ENCODE peak calls at places on chromosome 16, in ten cellular contexts. F is stomach, Y is tibial nerve, D is ovary, U is gastrocnemius medialis, E is A549, R is Peyer's patch, T is erythroblast, B is IMR-90, V is H1. H is an unnamed sample.

GRCh38 chr16:425740-426114 is 278 bp downstream of the RAB11FIP3 start:
- DNase-seq in F (no peak), Y (no peak), D (no peak), U (no peak), E (no peak), R (no peak), T (no peak), B (no peak), V (no peak), H (no peak)

GRCh38 chr16:81745704-81746558 is 33.2 kb upstream of the PLCG2 start:
- DNase-seq in F (peak), Y (peak), D (peak), U (peak), E (peak), R (peak), T (peak), B (peak), V (peak), H (peak)

GRCh38 chr16:3157229-3158013 is 22.6 kb downstream of the ZNF213 start:
- DNase-seq in F (peak), Y (peak), D (peak), U (no peak), E (peak), R (peak), T (peak), B (peak), V (peak), H (peak)

GRCh38 chr16:51834131-51834530 is 683.1 kb upstream of the SALL1 start:
- DNase-seq in F (no peak), Y (no peak), D (no peak), U (no peak), E (no peak), R (no peak), T (no peak), B (peak), V (no peak), H (no peak)

GRCh38 chr16:10266809-10267208 is 84.6 kb upstream of the GRIN2A start:
- DNase-seq in F (no peak), Y (no peak), D (no peak), U (no peak), E (no peak), R (no peak), T (no peak), B (no peak), V (no peak), H (no peak)

GRCh38 chr16:85602831-85603755 is 10.0 kb upstream of the GSE1 start:
- DNase-seq in F (peak), Y (no peak), D (no peak), U (no peak), E (no peak), R (no peak), T (no peak), B (no peak), V (no peak), H (no peak)

GRCh38 chr16:79926451-79927205 is 326.1 kb upstream of the MAF start:
- DNase-seq in F (no peak), Y (no peak), D (no peak), U (no peak), E (no peak), R (no peak), T (no peak), B (no peak), V (no peak), H (no peak)

GRCh38 chr16:87273471-87274030 is 43.6 kb downstream of the C16orf95 start:
- DNase-seq in F (no peak), Y (no peak), D (no peak), U (no peak), E (no peak), R (no peak), T (no peak), B (no peak), V (no peak), H (no peak)

GRCh38 chr16:4917117-4917516 is 19.8 kb downstream of the PPL start:
- DNase-seq in F (no peak), Y (no peak), D (no peak), U (no peak), E (no peak), R (no peak), T (no peak), B (peak), V (no peak), H (no peak)

GRCh38 chr16:77807-78443 is at the start of gene MPG:
- DNase-seq in F (peak), Y (peak), D (peak), U (peak), E (peak), R (peak), T (peak), B (peak), V (peak), H (peak)

GRCh38 chr16:794091-794842 is 5.8 kb downstream of the CHTF18 start:
- DNase-seq in F (no peak), Y (no peak), D (no peak), U (no peak), E (no peak), R (no peak), T (no peak), B (no peak), V (no peak), H (no peak)

GRCh38 chr16:85921026-85921425 is 22.1 kb downstream of the IRF8 start:
- DNase-seq in F (no peak), Y (no peak), D (no peak), U (no peak), E (no peak), R (no peak), T (no peak), B (no peak), V (no peak), H (no peak)

GRCh38 chr16:4614571-4615388 is at the start of gene UBALD1:
- DNase-seq in F (peak), Y (peak), D (peak), U (peak), E (peak), R (peak), T (peak), B (peak), V (peak), H (peak)

GRCh38 chr16:69419956-69420355 is 4.5 kb upstream of the CYB5B start:
- DNase-seq in F (no peak), Y (no peak), D (no peak), U (no peak), E (no peak), R (no peak), T (no peak), B (no peak), V (no peak), H (no peak)

GRCh38 chr16:4077083-4077714 is 39.0 kb downstream of the ADCY9 start:
- DNase-seq in F (no peak), Y (no peak), D (no peak), U (no peak), E (no peak), R (no peak), T (no peak), B (no peak), V (no peak), H (no peak)

GRCh38 chr16:4327782-4328579 is 12.1 kb downstream of the GLIS2 start:
- DNase-seq in F (peak), Y (peak), D (peak), U (peak), E (no peak), R (peak), T (peak), B (peak), V (peak), H (no peak)

GRCh38 chr16:8697965-8698364 is 23.5 kb downstream of the ABAT start:
- DNase-seq in F (no peak), Y (no peak), D (no peak), U (no peak), E (no peak), R (no peak), T (no peak), B (no peak), V (no peak), H (no peak)

GRCh38 chr16:75244844-75245758 is 6.3 kb downstream of the BCAR1 start:
- DNase-seq in F (peak), Y (no peak), D (peak), U (peak), E (peak), R (peak), T (no peak), B (peak), V (no peak), H (peak)

GRCh38 chr16:89604764-89605163 is 8.7 kb upstream of the DPEP1 start:
- DNase-seq in F (no peak), Y (no peak), D (no peak), U (no peak), E (no peak), R (no peak), T (no peak), B (no peak), V (no peak), H (no peak)

GRCh38 chr16:4410335-4411075 is 5.9 kb downstream of the CORO7 start:
- DNase-seq in F (peak), Y (peak), D (peak), U (no peak), E (no peak), R (no peak), T (no peak), B (peak), V (no peak), H (no peak)

GRCh38 chr16:20683812-20684211 is 13.7 kb downstream of the ACSM1 start:
- DNase-seq in F (no peak), Y (no peak), D (no peak), U (no peak), E (no peak), R (no peak), T (no peak), B (no peak), V (no peak), H (no peak)

GRCh38 chr16:84826558-84826941 is 6.8 kb downstream of the CRISPLD2 start:
- DNase-seq in F (peak), Y (no peak), D (peak), U (no peak), E (no peak), R (no peak), T (no peak), B (peak), V (no peak), H (no peak)

GRCh38 chr16:65410801-65411200 is 288.9 kb upstream of the CDH11 start:
- DNase-seq in F (no peak), Y (no peak), D (no peak), U (no peak), E (no peak), R (no peak), T (no peak), B (peak), V (no peak), H (no peak)

GRCh38 chr16:15650019-15650697 is at the start of gene NDE1:
- DNase-seq in F (peak), Y (peak), D (peak), U (peak), E (peak), R (peak), T (peak), B (peak), V (peak), H (peak)
- TF ChIP-seq POLR2A in F (no peak), Y (peak), D (peak), U (peak), E (peak), R (no peak), T (peak), B (peak), V (no peak), H (peak)

DNA sequence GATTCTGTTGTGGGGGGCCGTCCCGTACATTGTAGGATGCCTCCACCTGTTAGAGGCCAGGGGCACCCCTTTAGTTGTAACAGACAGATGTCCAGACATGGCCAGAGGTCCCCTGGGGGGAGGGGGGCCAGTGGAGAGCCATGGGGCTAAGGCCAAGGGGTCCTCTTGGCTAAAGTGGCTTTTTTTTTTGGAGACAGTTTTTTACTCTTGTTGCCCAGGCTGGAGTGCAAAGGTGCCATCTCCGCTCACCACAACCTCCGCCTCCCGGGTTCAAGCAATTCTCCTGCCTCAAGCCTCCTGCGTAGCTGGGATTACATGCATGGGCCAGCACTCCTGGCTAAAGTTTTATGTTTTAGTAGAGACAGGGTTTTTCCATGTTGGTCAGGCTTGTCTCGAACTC is 229.0 kb downstream of the CPPED1 start:
- DNase-seq in F (no peak), Y (no peak), D (no peak), U (no peak), E (no peak), R (peak), T (no peak), B (no peak), V (no peak), H (no peak)
- TF ChIP-seq POLR2A in F (no peak), Y (no peak), D (no peak), U (no peak), E (no peak), R (no peak), T (no peak), B (no peak), V (no peak), H (no peak)

DNA sequence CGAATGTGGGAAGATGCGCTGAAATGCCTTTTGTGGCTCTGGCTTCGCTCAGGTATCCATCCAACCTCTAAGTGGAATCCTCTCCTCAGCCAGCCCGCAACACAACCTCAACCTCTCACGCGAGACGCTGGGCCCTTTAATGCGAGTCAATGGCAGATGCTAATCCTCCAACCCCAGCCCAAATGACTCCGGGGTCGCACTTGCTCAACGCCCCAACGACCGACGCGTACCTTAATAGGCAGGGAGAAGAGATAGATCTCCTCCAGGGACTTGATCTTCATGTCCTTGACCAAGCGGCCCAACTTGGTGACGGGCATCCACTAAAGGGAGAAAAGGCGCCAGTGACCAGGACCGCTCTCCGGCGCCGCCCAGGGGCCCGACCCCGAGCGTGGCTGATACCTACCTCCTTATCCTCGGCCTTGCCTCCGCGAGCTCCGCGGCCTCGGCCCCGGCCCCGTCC is 550 bp downstream of the RPS2 start:
- DNase-seq in F (no peak), Y (no peak), D (no peak), U (no peak), E (no peak), R (peak), T (peak), B (no peak), V (no peak), H (no peak)
- TF ChIP-seq POLR2A in F (no peak), Y (no peak), D (no peak), U (no peak), E (no peak), R (no peak), T (no peak), B (no peak), V (no peak), H (peak)

GRCh38 chr16:31215287-31216115 is 1.4 kb downstream of the PYDC1 start:
- DNase-seq in F (peak), Y (no peak), D (peak), U (peak), E (peak), R (peak), T (no peak), B (peak), V (peak), H (peak)
- TF ChIP-seq POLR2A in F (no peak), Y (peak), D (no peak), U (peak), E (peak), R (no peak), T (no peak), B (no peak), V (no peak), H (no peak)

GRCh38 chr16:19115148-19116021 is 1.6 kb downstream of the ITPRIPL2 start:
- DNase-seq in F (no peak), Y (no peak), D (peak), U (no peak), E (no peak), R (no peak), T (no peak), B (no peak), V (no peak), H (no peak)

GRCh38 chr16:19110537-19111391 is 3.0 kb upstream of the ITPRIPL2 start:
- DNase-seq in F (no peak), Y (no peak), D (no peak), U (no peak), E (no peak), R (no peak), T (no peak), B (no peak), V (no peak), H (no peak)

GRCh38 chr16:19116711-19117449 is 3.1 kb downstream of the ITPRIPL2 start:
- DNase-seq in F (no peak), Y (no peak), D (no peak), U (no peak), E (no peak), R (no peak), T (no peak), B (peak), V (no peak), H (no peak)

GRCh38 chr16:19114359-19115147 is 789 bp downstream of the ITPRIPL2 start:
- DNase-seq in F (peak), Y (peak), D (peak), U (no peak), E (peak), R (peak), T (peak), B (peak), V (peak), H (no peak)

DNA sequence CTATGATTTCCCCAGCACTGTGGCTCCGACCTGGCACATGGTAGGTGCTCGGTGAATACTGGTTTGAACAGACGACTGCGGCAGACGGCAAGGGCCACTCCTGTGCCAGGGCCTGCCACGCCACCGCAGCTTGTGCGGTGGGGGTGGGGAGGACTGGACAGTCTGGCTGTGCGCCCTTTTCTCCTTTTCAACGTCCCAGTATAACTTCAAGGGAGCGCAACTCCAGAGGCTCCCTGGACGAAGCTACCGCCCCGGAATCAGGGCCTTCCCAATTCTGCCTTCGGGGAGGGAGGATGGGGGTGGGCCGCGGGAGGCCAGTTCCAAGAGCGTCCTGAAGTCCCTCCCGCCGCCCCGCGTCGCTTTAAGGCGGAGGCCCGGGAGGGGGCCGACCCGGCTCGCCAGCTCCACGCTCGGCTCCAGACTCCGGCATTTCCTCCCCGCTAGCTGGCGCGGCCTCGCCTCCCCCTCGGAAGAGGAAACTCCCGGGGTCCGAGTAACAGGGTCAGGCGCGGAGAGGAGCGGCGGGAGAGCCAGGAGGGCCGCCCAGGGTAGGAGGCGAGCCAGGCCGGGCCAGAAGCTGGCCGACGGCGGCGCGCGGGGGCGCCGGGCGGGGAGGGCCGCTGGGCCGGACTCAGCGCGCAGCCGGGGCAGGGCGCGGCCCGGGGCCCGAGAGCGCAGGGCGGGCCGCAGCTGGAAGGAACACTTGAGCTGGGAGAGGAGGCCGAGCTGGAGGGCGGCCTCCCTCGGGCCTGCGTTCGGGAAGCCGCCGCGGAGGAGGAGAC is at the start of gene ITPRIPL2:
- DNase-seq in F (peak), Y (peak), D (peak), U (peak), E (peak), R (peak), T (peak), B (peak), V (peak), H (no peak)
- TF ChIP-seq POLR2A in F (no peak), Y (peak), D (peak), U (peak), E (peak), R (peak), T (peak), B (peak), V (no peak), H (peak)

GRCh38 chr16:28192811-28193529 is 18.8 kb downstream of the XPO6 start:
- DNase-seq in F (peak), Y (no peak), D (no peak), U (no peak), E (no peak), R (no peak), T (peak), B (no peak), V (no peak), H (no peak)
- TF ChIP-seq POLR2A in F (no peak), Y (no peak), D (no peak), U (no peak), E (no peak), R (peak), T (no peak), B (no peak), V (no peak), H (no peak)

H was measured in H54.